ENCODE peak calls at places on chromosome 17, in ten cellular contexts. K is RWPE1; I is neuronal stem cell; M is stomach; H is PC-3; U is CD4-positive, alpha-beta memory T cell; P is fibroblast of lung; R is tibial artery; S is effector memory CD4-positive, alpha-beta T cell; L is psoas muscle. G is an unnamed sample.

GRCh38 chr17:78878261-78878660 is 24.7 kb downstream of the CEP295NL start:
- DNase-seq in S (no peak), R (no peak), I (no peak), H (no peak), L (no peak), M (no peak), K (no peak), U (no peak), P (no peak), G (no peak)

GRCh38 chr17:12256380-12256995 is 235.8 kb downstream of the MAP2K4 start:
- DNase-seq in K (peak; percentile 55), M (peak; percentile 53), U (no peak), I (peak; percentile 32), S (no peak), P (peak; percentile 77), R (no peak), H (peak; percentile 69), L (no peak), G (no peak)

GRCh38 chr17:5821057-5821456 is 236.7 kb upstream of the NLRP1 start:
- DNase-seq in U (no peak), M (no peak), H (peak; percentile 77), S (no peak), P (no peak), K (peak; percentile 17), R (no peak), L (no peak), I (no peak), G (no peak)

GRCh38 chr17:74795327-74796020 is 19.3 kb upstream of the NAT9 start:
- DNase-seq in U (no peak), K (no peak), S (no peak), I (no peak), M (no peak), H (no peak), L (no peak), R (no peak), P (no peak), G (no peak)

GRCh38 chr17:73820686-73821448 is 176.6 kb upstream of the SDK2 start:
- DNase-seq in L (no peak), H (no peak), I (peak; percentile 29), S (no peak), R (no peak), K (no peak), M (peak; percentile 33), U (no peak), P (no peak), G (no peak)

GRCh38 chr17:3529817-3530741 is 27.5 kb downstream of the TRPV3 start:
- DNase-seq in R (peak; percentile 60), S (no peak), I (peak; percentile 70), K (no peak), M (no peak), U (no peak), L (peak; percentile 79), P (peak; percentile 47), H (no peak), G (no peak)

GRCh38 chr17:81464586-81464985 is 48.0 kb downstream of the ACTG1 start:
- DNase-seq in S (no peak), H (no peak), U (no peak), K (no peak), R (no peak), P (no peak), I (no peak), L (no peak), M (no peak), G (no peak)

GRCh38 chr17:50213026-50214015 is 11.9 kb upstream of the COL1A1 start:
- DNase-seq in R (no peak), P (no peak), K (no peak), S (no peak), U (peak; percentile 92), L (no peak), I (no peak), H (no peak), M (peak; percentile 10), G (no peak)

GRCh38 chr17:21209511-21210175 is 4.3 kb downstream of the TMEM11 start:
- DNase-seq in S (no peak), M (peak; percentile 80), H (no peak), K (no peak), P (no peak), L (peak; percentile 61), I (no peak), U (no peak), R (no peak), G (no peak)

GRCh38 chr17:81143200-81143527 is 22.1 kb upstream of the PVALEF start:
- DNase-seq in P (no peak), K (no peak), R (no peak), I (no peak), S (no peak), H (no peak), U (no peak), M (no peak), L (no peak), G (no peak)

GRCh38 chr17:69860142-69860680 is 214.8 kb upstream of the KCNJ16 start:
- DNase-seq in M (no peak), P (no peak), S (no peak), U (no peak), K (no peak), L (no peak), H (no peak), I (no peak), R (no peak), G (no peak)

GRCh38 chr17:59812139-59812538 is 80.6 kb downstream of the TUBD1 start:
- DNase-seq in M (no peak), L (no peak), U (no peak), R (no peak), K (no peak), H (no peak), I (no peak), S (no peak), P (no peak), G (no peak)

DNA sequence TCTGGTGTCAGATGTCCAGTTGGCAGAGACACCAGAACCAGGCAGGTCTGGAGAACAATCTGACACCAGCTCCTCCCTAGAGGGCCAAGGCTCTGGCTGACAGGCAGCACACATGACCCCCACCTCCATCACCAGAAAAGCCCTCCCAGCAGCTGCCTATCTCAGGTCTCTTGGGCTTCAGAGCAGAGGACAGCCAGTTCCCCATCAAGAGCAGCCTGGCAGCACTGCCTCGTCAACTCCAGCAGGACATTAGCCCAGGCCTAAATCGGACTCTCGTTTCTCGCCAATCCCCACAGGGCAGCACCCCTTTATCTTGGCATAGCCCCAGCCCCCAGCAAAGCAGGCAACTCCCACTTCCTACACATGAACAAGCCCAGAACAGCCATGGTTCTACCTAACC is 4.4 kb downstream of the JUP start:
- DNase-seq in R (peak; percentile 76), M (peak; percentile 49), U (no peak), H (no peak), L (peak; percentile 43), S (no peak), P (no peak), K (no peak), I (no peak), G (no peak)
- H3K27ac ChIP-seq in R (no peak overlapping the region), M (peak overlapping the region; percentile 94), U (no peak overlapping the region), H (no peak overlapping the region), L (peak overlapping the region; percentile 83), S (no peak overlapping the region), P (no peak overlapping the region), K (peak overlapping the region; percentile 97), I (no peak overlapping the region), G (no peak overlapping the region)

GRCh38 chr17:77727216-77727615 is 231.3 kb upstream of the TNRC6C start:
- DNase-seq in L (no peak), S (no peak), R (no peak), U (no peak), K (no peak), P (no peak), H (no peak), I (no peak), M (no peak), G (no peak)
- H3K27ac ChIP-seq in L (no peak overlapping the region), S (no peak overlapping the region), R (peak overlapping the region; percentile 69), U (no peak overlapping the region), K (no peak overlapping the region), P (no peak overlapping the region), H (no peak overlapping the region), I (no peak overlapping the region), M (peak overlapping the region; percentile 48), G (peak overlapping the region; percentile 49)

DNA sequence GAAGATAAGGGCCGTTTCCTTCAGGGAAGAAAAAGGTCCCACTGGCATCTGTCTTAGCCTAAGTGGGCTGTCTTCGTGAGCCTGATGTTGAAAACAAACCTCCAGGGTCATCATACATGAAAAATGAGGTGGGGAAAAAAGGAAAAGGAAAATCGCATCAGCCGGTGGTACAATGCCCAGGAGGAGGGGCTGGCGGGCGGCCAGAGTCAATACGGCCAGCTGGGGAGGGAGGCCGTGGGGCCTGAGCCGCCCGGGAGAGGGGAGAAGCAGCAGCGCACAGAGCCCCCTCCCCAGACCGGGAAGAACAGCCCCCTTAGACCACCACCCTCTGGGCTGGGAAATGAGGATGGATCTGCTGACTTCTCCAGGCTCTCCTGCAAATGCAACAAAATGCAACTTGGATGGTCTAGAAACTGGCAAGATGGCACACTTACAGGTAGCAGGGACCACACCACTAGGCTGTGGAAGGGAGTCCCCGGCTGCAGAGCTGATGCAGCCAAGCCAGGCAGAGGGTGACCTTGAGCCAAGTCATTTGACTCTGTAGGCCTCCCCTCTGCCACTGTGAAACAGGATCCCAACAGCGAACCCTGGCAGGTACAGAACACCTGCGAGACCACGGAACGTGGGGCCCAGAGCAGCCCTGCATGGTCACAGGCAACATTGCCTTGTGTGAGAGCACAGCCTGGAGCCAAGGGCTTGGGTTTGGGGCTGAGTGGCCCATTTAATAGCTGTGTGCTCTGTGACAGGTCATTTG is 448.6 kb downstream of the SOX9 start:
- DNase-seq in R (no peak), K (no peak), I (no peak), S (no peak), L (no peak), M (peak; percentile 65), P (no peak), U (no peak), H (no peak), G (no peak)
- H3K27ac ChIP-seq in R (no peak overlapping the region), K (peak overlapping the region; percentile 64), I (no peak overlapping the region), S (no peak overlapping the region), L (no peak overlapping the region), M (no peak overlapping the region), P (no peak overlapping the region), U (no peak overlapping the region), H (no peak overlapping the region), G (no peak overlapping the region)

GRCh38 chr17:43563262-43564079 is 17.3 kb upstream of the ETV4 start:
- DNase-seq in U (no peak), I (no peak), R (no peak), L (no peak), H (no peak), K (no peak), M (no peak), P (no peak), S (no peak), G (no peak)

GRCh38 chr17:43564080-43564594 is 18.0 kb upstream of the ETV4 start:
- DNase-seq in P (no peak), L (no peak), I (no peak), S (no peak), K (no peak), R (no peak), U (no peak), M (no peak), H (peak; percentile 56), G (no peak)

GRCh38 chr17:43559161-43559816 is 13.1 kb upstream of the ETV4 start:
- DNase-seq in M (no peak), H (no peak), P (no peak), R (no peak), I (no peak), L (peak; percentile 33), U (no peak), K (no peak), S (no peak), G (no peak)

GRCh38 chr17:43560461-43561427 is 14.6 kb upstream of the ETV4 start:
- DNase-seq in L (no peak), M (no peak), I (no peak), K (no peak), P (no peak), R (no peak), S (no peak), H (no peak), U (no peak), G (no peak)

GRCh38 chr17:43562679-43563146 is 16.6 kb upstream of the ETV4 start:
- DNase-seq in H (no peak), R (no peak), P (no peak), U (no peak), K (no peak), M (no peak), I (no peak), S (no peak), L (no peak), G (no peak)
- H3K27ac ChIP-seq in H (no peak overlapping the region), R (no peak overlapping the region), P (no peak overlapping the region), U (no peak overlapping the region), K (no peak overlapping the region), M (no peak overlapping the region), I (no peak overlapping the region), S (no peak overlapping the region), L (no peak overlapping the region), G (no peak overlapping the region)

G was measured in substantia nigra.